ENCODE peak calls at places on chromosomes 6 and 20, in five cellular contexts. V is colonic mucosa; J is adrenal gland; N is CD8-positive, alpha-beta memory T cell; E is SJSA1. M is an unnamed sample.

GRCh38 chr6:39300739-39301138 is 13.5 kb downstream of the KCNK17 start:
- DNase-seq in E (no peak), N (no peak), V (no peak), J (no peak), M (no peak)

GRCh38 chr20:14521016-14521415 is 183.6 kb upstream of the FLRT3 start:
- DNase-seq in N (no peak), E (no peak), V (no peak), J (no peak), M (no peak)

GRCh38 chr6:140071115-140071514 is 696.7 kb upstream of the CITED2 start:
- DNase-seq in J (no peak), E (peak), N (no peak), V (no peak), M (peak)

GRCh38 chr6:24721461-24722215 is 2.7 kb upstream of the C6orf62 start:
- DNase-seq in J (peak), N (no peak), V (peak), E (no peak), M (no peak)

GRCh38 chr6:35487653-35488516 is 9.0 kb downstream of the TEAD3 start:
- DNase-seq in J (no peak), N (no peak), V (peak), E (no peak), M (no peak)

GRCh38 chr6:15374119-15374518 is 128.2 kb downstream of the JARID2 start:
- DNase-seq in N (no peak), J (no peak), V (no peak), E (no peak), M (no peak)

GRCh38 chr6:139823099-139823807 is 448.8 kb upstream of the CITED2 start:
- DNase-seq in N (no peak), J (no peak), V (no peak), E (no peak), M (no peak)

GRCh38 chr20:2349801-2350200 is 30.9 kb upstream of the TGM6 start:
- DNase-seq in E (peak), J (no peak), V (no peak), N (no peak), M (no peak)

GRCh38 chr6:149014631-149015171 is 267.9 kb downstream of the UST start:
- DNase-seq in N (no peak), V (no peak), J (no peak), E (no peak), M (no peak)

GRCh38 chr6:158564243-158565121 is 4.6 kb downstream of the TMEM181 start:
- DNase-seq in J (no peak), V (no peak), N (peak), E (no peak), M (no peak)

GRCh38 chr6:43778131-43778857 is 8.3 kb downstream of the VEGFA start:
- DNase-seq in J (no peak), E (no peak), N (no peak), V (no peak), M (no peak)

GRCh38 chr20:63651942-63652191 is 1.4 kb downstream of the STMN3 start:
- DNase-seq in V (no peak), J (no peak), E (no peak), N (no peak), M (no peak)

GRCh38 chr20:57865266-57865665 is 155.5 kb upstream of the PMEPA1 start:
- DNase-seq in J (no peak), E (no peak), N (no peak), V (no peak), M (no peak)

GRCh38 chr6:129440691-129441090 is 269.3 kb downstream of the ARHGAP18 start:
- DNase-seq in V (no peak), E (peak), N (no peak), J (no peak), M (no peak)

GRCh38 chr6:26394289-26394688 is 7.8 kb upstream of the BTN3A1 start:
- DNase-seq in V (peak), J (no peak), E (peak), N (no peak), M (peak)

GRCh38 chr6:80197474-80197873 is 91.0 kb downstream of the BCKDHB start:
- DNase-seq in N (no peak), V (no peak), J (no peak), E (no peak), M (peak)

GRCh38 chr20:53838311-53838873 is 232.0 kb downstream of the BCAS1 start:
- DNase-seq in V (peak), N (no peak), J (no peak), E (no peak), M (no peak)

GRCh38 chr20:23366384-23366783 is 4.4 kb downstream of the GZF1 start:
- DNase-seq in N (no peak), E (no peak), J (no peak), V (no peak), M (no peak)

GRCh38 chr6:112800916-112801315 is 453.8 kb downstream of the RFPL4B start:
- DNase-seq in E (peak), N (no peak), J (no peak), V (no peak), M (no peak)

GRCh38 chr6:90179190-90180169 is 117.2 kb downstream of the BACH2 start:
- DNase-seq in V (no peak), E (peak), N (no peak), J (no peak), M (no peak)

GRCh38 chr20:16262594-16262993 is 310.7 kb downstream of the KIF16B start:
- DNase-seq in V (no peak), J (no peak), N (no peak), E (no peak), M (no peak)

GRCh38 chr6:168925671-168926070 is 328.0 kb downstream of the THBS2 start:
- DNase-seq in V (peak), J (no peak), N (no peak), E (no peak), M (no peak)

GRCh38 chr20:51420111-51420510 is 122.4 kb downstream of the NFATC2 start:
- DNase-seq in J (no peak), E (no peak), N (no peak), V (no peak), M (peak)

GRCh38 chr6:111775145-111775936 is 97.9 kb downstream of the FYN start:
- DNase-seq in V (no peak), E (no peak), J (no peak), N (no peak), M (no peak)
- H3K27ac ChIP-seq in V (no peak), E (no peak), J (no peak), N (no peak), M (no peak)

GRCh38 chr6:138160329-138161117 is 1.2 kb upstream of the ARFGEF3 start:
- DNase-seq in J (no peak), V (no peak), N (no peak), E (no peak), M (no peak)

GRCh38 chr6:138162104-138162946 is 586 bp downstream of the ARFGEF3 start:
- DNase-seq in V (peak), J (no peak), E (peak), N (no peak), M (no peak)

GRCh38 chr6:138161434-138162103 is at the start of gene ARFGEF3:
- DNase-seq in V (peak), E (no peak), J (peak), N (peak), M (no peak)

GRCh38 chr6:138159246-138159645 is 2.5 kb upstream of the ARFGEF3 start:
- DNase-seq in J (no peak), E (no peak), N (no peak), V (no peak), M (no peak)

GRCh38 chr6:138161118-138161433 is 663 bp upstream of the ARFGEF3 start:
- DNase-seq in N (no peak), J (no peak), E (no peak), V (no peak), M (no peak)
- H3K27ac ChIP-seq in N (no peak), J (peak), E (no peak), V (no peak), M (no peak)

DNA sequence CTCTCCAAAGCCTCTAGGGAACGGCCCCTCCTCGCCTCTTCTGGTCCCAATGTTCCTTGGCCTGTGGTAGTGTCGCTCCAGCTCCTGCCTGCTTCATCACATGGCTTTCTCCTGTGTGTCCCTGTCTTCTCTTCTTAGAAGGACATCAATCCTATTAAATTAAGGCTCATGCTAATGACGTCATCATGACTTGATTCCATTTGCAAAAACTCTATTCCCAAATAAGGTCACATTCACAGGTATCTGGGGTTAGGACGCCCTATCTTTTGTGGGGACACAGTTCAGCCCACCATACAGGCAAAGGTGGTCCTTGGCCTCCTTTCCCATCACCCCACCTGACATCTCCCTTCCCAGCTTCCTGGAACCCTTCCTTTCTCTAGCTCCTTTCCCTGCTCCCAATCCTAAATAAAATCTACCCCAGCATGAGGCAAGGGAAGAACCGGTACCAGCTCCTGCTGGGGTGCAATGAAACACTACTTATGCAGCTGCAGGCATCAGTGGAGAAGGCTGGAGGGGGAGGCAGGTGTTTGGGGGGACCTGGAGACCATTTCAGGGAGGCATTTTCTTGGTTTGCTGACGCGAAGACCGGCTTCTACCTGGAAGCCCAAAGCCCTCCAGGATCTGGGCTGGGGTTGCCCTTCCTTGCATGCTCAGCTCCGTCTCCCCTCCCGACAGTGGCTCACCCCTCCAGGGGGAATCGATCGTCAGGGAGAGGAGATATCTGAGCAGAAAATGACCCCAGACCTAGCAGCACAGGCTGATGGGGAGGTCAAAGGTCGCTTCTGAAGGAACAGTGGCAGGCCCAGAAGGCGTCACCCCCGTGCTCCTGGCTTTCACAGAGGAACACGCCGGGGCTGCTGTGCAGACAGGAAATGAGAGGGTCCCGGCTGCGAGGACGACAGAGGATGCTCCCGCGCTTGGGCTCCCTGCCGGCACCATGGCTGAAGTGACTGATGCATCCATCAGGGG is 71.7 kb upstream of the QKI start:
- DNase-seq in E (no peak), N (no peak), J (no peak), V (no peak), M (no peak)
- H3K27ac ChIP-seq in E (no peak), N (no peak), J (no peak), V (no peak), M (no peak)

DNA sequence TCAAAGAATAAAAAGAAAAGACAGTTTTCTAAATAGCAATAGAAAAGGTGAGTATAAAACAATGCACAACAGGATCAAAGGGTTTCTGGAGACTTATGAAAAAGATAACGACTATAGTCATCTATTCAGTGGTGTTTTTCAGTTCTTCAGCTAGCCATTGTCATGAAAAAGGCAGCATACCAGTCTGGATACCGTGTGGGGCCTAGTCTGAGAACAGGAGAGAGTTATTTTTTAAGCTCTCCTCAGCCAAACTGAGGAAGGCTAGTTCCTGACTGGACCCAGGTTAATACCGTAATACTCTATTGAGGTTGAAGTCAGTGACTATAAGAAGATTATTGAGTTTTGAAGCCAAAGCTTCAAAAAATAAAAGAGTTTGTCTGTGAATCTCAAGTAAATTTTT is 49.5 kb downstream of the PLN start:
- DNase-seq in J (no peak), V (no peak), E (no peak), N (no peak), M (no peak)
- H3K27ac ChIP-seq in J (no peak), V (no peak), E (no peak), N (no peak), M (no peak)